ENCODE peak calls at places on chromosomes 2 and 18, in seven cellular contexts. S is heart left ventricle, A is prostate gland, K is A549, H is Peyer's patch, Y is spleen, Z is NB4. D is an unnamed sample.

GRCh38 chr2:127256866-127257265 is 36.8 kb upstream of the CYP27C1 start:
- DNase-seq in S (no peak), A (no peak), K (no peak), H (no peak), Y (no peak), Z (peak), D (no peak)

GRCh38 chr18:46754188-46754587 is 2.7 kb downstream of the ST8SIA5 start:
- DNase-seq in S (no peak), A (no peak), K (no peak), H (no peak), Y (no peak), Z (peak), D (no peak)

GRCh38 chr2:230796280-230796862 is 68.4 kb upstream of the ITM2C start:
- DNase-seq in S (no peak), A (peak), K (no peak), H (no peak), Y (no peak), Z (no peak), D (peak)

GRCh38 chr2:237665713-237666143 is 38.3 kb downstream of the LRRFIP1 start:
- DNase-seq in S (no peak), A (no peak), K (no peak), H (no peak), Y (no peak), Z (no peak), D (no peak)

GRCh38 chr2:219459460-219460311 is 25.0 kb downstream of the SPEG start:
- DNase-seq in S (peak), A (peak), K (peak), H (peak), Y (no peak), Z (peak), D (peak)

GRCh38 chr2:28225472-28225915 is 167.2 kb upstream of the FOSL2 start:
- DNase-seq in S (no peak), A (no peak), K (no peak), H (no peak), Y (no peak), Z (no peak), D (no peak)

GRCh38 chr2:159516241-159516758 is 100.0 kb downstream of the BAZ2B start:
- DNase-seq in S (no peak), A (peak), K (peak), H (no peak), Y (no peak), Z (peak), D (peak)

GRCh38 chr2:104701471-104701911 is 152.4 kb upstream of the POU3F3 start:
- DNase-seq in S (no peak), A (no peak), K (no peak), H (no peak), Y (no peak), Z (no peak), D (no peak)

GRCh38 chr2:60880633-60880987 is 764 bp upstream of the REL start:
- DNase-seq in S (no peak), A (no peak), K (no peak), H (no peak), Y (no peak), Z (no peak), D (no peak)

GRCh38 chr2:111029135-111029927 is 91.4 kb upstream of the BCL2L11 start:
- DNase-seq in S (no peak), A (no peak), K (peak), H (no peak), Y (no peak), Z (peak), D (no peak)

GRCh38 chr18:66754335-66754734 is 150.4 kb upstream of the CDH19 start:
- DNase-seq in S (no peak), A (no peak), K (no peak), H (no peak), Y (no peak), Z (no peak), D (no peak)

GRCh38 chr2:21650566-21650965 is 526.8 kb downstream of the TDRD15 start:
- DNase-seq in S (no peak), A (no peak), K (no peak), H (no peak), Y (no peak), Z (no peak), D (no peak)

GRCh38 chr2:183455056-183455455 is 330.8 kb downstream of the NUP35 start:
- DNase-seq in S (no peak), A (no peak), K (no peak), H (no peak), Y (no peak), Z (no peak), D (no peak)

GRCh38 chr2:69070987-69071386 is 58.0 kb downstream of the ANTXR1 start:
- DNase-seq in S (no peak), A (no peak), K (no peak), H (no peak), Y (no peak), Z (no peak), D (no peak)

GRCh38 chr2:71699428-71699827 is 246.1 kb downstream of the DYSF start:
- DNase-seq in S (peak), A (no peak), K (no peak), H (no peak), Y (peak), Z (no peak), D (no peak)

GRCh38 chr2:18719978-18720775 is 130.8 kb upstream of the NT5C1B start:
- DNase-seq in S (no peak), A (no peak), K (peak), H (no peak), Y (no peak), Z (no peak), D (no peak)

GRCh38 chr2:120749506-120750431 is 14.1 kb downstream of the GLI2 start:
- DNase-seq in S (no peak), A (no peak), K (no peak), H (no peak), Y (peak), Z (peak), D (no peak)

GRCh38 chr18:62767321-62767720 is 52.0 kb downstream of the PHLPP1 start:
- DNase-seq in S (no peak), A (no peak), K (no peak), H (no peak), Y (no peak), Z (no peak), D (no peak)

GRCh38 chr18:62437520-62438329 is 85.1 kb upstream of the ZCCHC2 start:
- DNase-seq in S (no peak), A (peak), K (no peak), H (no peak), Y (no peak), Z (peak), D (no peak)

GRCh38 chr18:34595673-34596072 is 114.4 kb upstream of the DTNA start:
- DNase-seq in S (no peak), A (no peak), K (peak), H (no peak), Y (no peak), Z (peak), D (no peak)

GRCh38 chr2:172249336-172249735 is 146.6 kb upstream of the DLX2 start:
- DNase-seq in S (no peak), A (no peak), K (no peak), H (no peak), Y (no peak), Z (peak), D (no peak)

GRCh38 chr18:22170421-22171262 is 1.3 kb downstream of the GATA6 start:
- DNase-seq in S (peak), A (peak), K (peak), H (no peak), Y (peak), Z (peak), D (peak)

GRCh38 chr18:22167471-22168151 is 1.8 kb upstream of the GATA6 start:
- DNase-seq in S (no peak), A (no peak), K (peak), H (no peak), Y (no peak), Z (no peak), D (peak)

GRCh38 chr18:22168360-22168921 is 948 bp upstream of the GATA6 start:
- DNase-seq in S (no peak), A (no peak), K (peak), H (no peak), Y (no peak), Z (peak), D (peak)

GRCh38 chr18:22169889-22170420 is 566 bp downstream of the GATA6 start:
- DNase-seq in S (peak), A (no peak), K (no peak), H (no peak), Y (peak), Z (no peak), D (peak)

DNA sequence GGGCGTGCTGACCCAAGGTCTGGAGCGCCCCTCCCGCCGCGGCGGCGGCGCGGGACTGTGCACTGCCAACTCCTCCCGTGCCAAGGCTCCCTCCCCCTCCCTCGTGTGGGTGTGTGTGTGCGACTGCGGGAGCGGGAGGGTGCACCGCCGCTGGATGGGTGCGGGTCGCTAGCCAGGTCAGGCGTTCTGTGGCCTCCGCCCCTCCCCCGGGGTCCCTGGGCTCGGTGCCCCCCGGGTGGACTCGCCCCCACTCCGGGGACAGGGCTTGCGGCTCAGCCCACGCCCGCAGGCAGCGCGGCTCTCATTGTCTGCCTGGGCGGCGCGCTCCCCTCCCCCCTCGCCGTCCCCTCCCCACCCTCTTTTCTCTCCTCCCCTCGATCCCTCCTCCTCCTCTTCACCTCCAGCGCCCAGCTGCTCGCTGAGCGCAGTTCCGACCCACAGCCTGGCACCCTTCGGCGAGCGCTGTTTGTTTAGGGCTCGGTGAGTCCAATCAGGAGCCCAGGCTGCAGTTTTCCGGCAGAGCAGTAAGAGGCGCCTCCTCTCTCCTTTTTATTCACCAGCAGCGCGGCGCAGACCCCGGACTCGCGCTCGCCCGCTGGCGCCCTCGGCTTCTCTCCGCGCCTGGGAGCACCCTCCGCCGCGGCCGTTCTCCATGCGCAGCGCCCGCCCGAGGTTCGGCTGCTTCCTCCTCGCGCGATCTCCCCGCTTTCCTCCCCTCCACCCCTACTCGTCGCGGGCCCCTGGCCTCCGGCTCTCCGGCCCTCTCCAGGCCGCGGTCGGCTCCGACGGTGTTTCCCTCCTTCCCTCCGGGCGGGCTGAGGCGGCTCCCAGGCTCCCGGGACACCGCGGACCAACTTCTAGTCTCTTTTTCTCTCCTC is at the start of gene GATA6:
- DNase-seq in S (peak), A (peak), K (peak), H (peak), Y (peak), Z (peak), D (peak)
- TF ChIP-seq POLR2A in S (peak), A (peak), K (peak), H (peak), Y (no peak), Z (no peak), D (no peak)

GRCh38 chr2:108383146-108383830 is 5.5 kb downstream of the SULT1C4 start:
- DNase-seq in S (no peak), A (no peak), K (no peak), H (no peak), Y (no peak), Z (no peak), D (no peak)

GRCh38 chr2:108382196-108382595 is 4.4 kb downstream of the SULT1C4 start:
- DNase-seq in S (no peak), A (no peak), K (no peak), H (no peak), Y (no peak), Z (no peak), D (no peak)

GRCh38 chr2:108376774-108377173 is 980 bp upstream of the SULT1C4 start:
- DNase-seq in S (no peak), A (no peak), K (no peak), H (no peak), Y (no peak), Z (no peak), D (no peak)

GRCh38 chr2:108377411-108377810 is 343 bp upstream of the SULT1C4 start:
- DNase-seq in S (no peak), A (no peak), K (no peak), H (no peak), Y (no peak), Z (no peak), D (no peak)

GRCh38 chr2:108377815-108378630 is at the start of gene SULT1C4:
- DNase-seq in S (peak), A (peak), K (no peak), H (no peak), Y (peak), Z (no peak), D (no peak)
- TF ChIP-seq POLR2A in S (no peak), A (no peak), K (no peak), H (no peak), Y (no peak), Z (no peak), D (no peak)

DNA sequence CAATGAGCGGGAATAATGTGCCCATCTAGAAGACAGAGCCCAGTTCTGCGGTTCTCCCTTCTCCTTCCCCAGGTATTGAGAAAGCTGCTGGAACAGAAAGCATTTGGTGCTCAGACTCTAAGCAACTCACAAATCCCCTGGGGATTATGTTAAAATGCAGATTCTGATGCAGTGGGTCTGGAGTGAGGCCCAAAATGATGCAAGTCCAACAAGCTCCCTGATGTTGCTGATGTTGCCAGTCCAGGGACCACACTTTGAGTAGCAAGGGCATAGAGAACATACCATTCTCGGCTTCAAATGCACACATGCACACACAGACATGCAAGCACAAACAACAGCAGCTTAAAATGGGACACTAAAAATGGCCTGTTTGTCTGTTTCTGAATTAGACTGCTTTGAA is 274.8 kb upstream of the NCKAP5 start:
- DNase-seq in S (no peak), A (no peak), K (no peak), H (no peak), Y (no peak), Z (no peak), D (no peak)
- TF ChIP-seq POLR2A in S (no peak), A (no peak), K (no peak), H (no peak), Y (no peak), Z (no peak), D (no peak)

DNA sequence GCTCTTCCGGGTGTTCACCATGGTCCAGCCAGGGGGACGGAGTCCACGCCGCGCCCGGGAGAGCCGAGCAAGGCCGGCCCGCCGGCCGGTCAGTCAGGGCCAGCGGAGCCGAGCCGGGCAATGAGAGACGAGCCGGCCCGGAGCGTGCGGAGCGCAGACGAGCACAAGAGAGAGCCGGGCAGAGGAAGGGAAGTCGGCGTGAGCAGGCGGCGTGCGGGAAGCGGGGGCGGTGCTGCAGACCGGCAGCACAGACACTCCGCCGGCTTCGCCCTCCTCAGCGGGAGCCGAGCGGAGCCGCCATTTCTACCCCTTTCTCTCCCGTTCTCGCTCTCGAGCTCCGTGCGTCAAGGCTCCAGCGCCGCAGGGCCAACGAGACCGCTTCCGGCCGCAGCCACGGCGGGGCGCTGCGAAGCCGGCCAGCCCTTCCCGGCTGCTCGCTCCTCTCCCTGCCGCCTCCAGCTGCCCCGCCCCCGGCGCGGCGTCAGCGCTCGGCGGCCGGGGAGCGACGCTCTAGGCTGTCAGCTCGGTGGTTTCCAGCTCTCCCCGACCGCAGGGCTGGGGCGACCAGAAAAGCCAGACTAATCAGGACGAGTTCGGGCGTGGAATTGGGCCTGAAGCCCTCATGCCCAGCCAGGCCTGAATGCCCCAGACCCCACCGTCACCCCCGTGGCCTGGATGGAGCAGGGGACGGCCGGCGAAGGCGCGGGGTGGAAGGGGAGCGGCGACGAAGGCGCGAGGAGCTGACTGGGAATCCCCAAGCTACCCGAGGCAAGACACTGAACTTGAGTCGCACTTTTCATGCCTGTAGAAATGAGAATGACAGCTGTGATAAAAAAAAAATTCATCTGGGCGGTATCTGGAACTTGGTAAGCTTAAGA is at the start of gene ATAD2B:
- DNase-seq in S (peak), A (peak), K (peak), H (peak), Y (peak), Z (peak), D (peak)
- TF ChIP-seq POLR2A in S (no peak), A (peak), K (peak), H (peak), Y (peak), Z (peak), D (peak)

GRCh38 chr2:9755638-9756037 is 87.6 kb upstream of the TAF1B start:
- DNase-seq in S (no peak), A (no peak), K (no peak), H (no peak), Y (no peak), Z (no peak), D (no peak)

GRCh38 chr2:9758741-9759140 is 84.5 kb upstream of the TAF1B start:
- DNase-seq in S (peak), A (no peak), K (no peak), H (no peak), Y (no peak), Z (no peak), D (no peak)

GRCh38 chr2:9760069-9760910 is 83.0 kb upstream of the TAF1B start:
- DNase-seq in S (peak), A (no peak), K (no peak), H (no peak), Y (no peak), Z (peak), D (peak)

GRCh38 chr2:9756692-9757250 is 86.5 kb upstream of the TAF1B start:
- DNase-seq in S (peak), A (no peak), K (no peak), H (no peak), Y (no peak), Z (no peak), D (no peak)

DNA sequence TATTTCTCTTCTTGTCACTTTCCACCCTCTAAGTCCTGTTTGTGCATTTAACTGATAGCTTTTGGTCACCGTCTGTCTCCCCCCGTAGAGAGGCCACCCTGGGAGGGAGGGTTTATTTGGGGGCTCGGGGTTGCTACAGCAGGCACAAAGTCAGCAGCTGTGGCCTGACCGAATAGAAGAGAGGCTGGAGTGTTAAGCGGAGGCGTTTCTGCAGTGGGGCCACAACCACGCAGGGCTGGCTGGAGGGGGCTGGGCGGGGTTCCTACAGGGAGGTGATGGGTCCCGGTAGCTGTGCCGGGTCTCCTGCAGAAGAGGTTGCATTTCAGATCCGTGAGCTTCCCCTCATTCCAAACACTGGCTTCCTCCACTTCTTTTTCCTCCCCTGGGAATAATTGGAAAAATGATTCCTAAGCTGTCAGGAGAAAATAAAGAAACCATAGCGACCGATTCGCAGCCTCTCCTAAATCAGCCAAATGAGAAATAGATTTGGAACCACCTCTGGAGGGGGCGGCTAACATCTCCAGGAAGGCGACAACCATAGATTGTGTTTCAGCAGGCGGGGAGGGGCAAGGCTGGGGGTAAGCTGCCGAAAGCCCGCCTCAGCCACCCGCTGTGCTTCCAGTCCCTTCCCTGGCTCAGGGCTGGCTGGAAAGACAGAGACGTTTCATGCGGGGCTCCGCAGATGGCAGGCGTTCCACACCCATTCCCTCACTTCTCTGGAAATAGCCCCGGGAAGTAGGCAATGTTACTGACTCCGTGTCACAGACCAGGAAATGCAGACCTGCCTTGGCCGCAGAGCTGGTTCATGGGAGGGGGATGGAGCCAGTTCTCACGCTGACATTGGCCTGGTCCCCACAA is 85.6 kb upstream of the TAF1B start:
- DNase-seq in S (peak), A (no peak), K (no peak), H (no peak), Y (no peak), Z (no peak), D (no peak)
- TF ChIP-seq POLR2A in S (no peak), A (peak), K (no peak), H (no peak), Y (no peak), Z (no peak), D (no peak)

DNA sequence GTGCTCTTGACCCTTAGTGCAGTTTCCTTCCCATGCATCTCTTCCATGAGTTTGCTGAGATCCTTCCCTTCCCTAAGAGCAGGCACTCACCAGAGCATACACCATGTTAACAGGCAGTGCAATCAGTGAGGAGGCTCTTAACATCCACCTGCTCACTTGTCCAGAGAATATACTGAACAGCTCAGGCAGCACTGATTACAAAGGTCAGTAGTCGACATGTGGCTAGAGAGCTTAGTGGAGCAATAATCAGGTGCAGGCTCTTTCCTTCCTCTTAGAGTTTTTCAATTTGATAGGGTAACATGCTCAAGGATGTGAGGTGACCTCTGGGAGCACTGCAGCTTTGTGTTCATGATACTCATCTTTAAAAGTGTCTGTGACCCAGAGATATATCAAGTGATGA is 144.1 kb upstream of the SETBP1 start:
- DNase-seq in S (no peak), A (no peak), K (no peak), H (no peak), Y (no peak), Z (no peak), D (no peak)
- TF ChIP-seq POLR2A in S (no peak), A (no peak), K (no peak), H (no peak), Y (no peak), Z (no peak), D (no peak)